ENCODE peak calls at places on chromosomes 6 and 20, in seven cellular contexts. G is stimulated activated CD8-positive, alpha-beta memory T cell treated with anti-CD3 and anti-CD28 coated beads, Interleukin-4, amount 100 ng/mL, for 48 hours; N is NCI-H1092; V is GM12865; O is hypothalamus; Z is skeletal muscle cell; W is ACHN. K is an unnamed sample.
A peak's percentile ranks its signal among the peaks of the same experiment; 100 is the strongest.

GRCh38 chr20:10747019-10747418 is 73.2 kb upstream of the JAG1 start:
- DNase-seq in N (no peak), V (no peak), G (no peak), O (no peak), Z (no peak), W (no peak), K (no peak)

GRCh38 chr20:5528719-5529256 is 212.0 kb upstream of the PROKR2 start:
- DNase-seq in V (peak; percentile 92), G (peak; percentile 71), O (no peak), N (peak; percentile 79), W (peak; percentile 72), Z (peak; percentile 59), K (peak; percentile 88)

GRCh38 chr6:160358225-160359119 is 10.3 kb downstream of the SLC22A3 start:
- DNase-seq in O (no peak), W (no peak), N (no peak), V (no peak), Z (no peak), G (no peak), K (no peak)

GRCh38 chr20:49595811-49596545 is 28.0 kb upstream of the PTGIS start:
- DNase-seq in O (no peak), Z (no peak), W (peak; percentile 78), V (peak; percentile 52), G (peak; percentile 92), N (no peak), K (peak; percentile 36)

GRCh38 chr6:41289815-41290214 is 3.3 kb upstream of the TREM1 start:
- DNase-seq in G (no peak), W (no peak), Z (no peak), V (no peak), O (no peak), N (no peak), K (no peak)

GRCh38 chr6:170043881-170044790 is 246.7 kb downstream of the DLL1 start:
- DNase-seq in G (no peak), W (no peak), Z (no peak), N (no peak), V (no peak), O (no peak), K (no peak)

GRCh38 chr6:133546098-133546497 is 304.9 kb downstream of the EYA4 start:
- DNase-seq in O (no peak), W (no peak), V (no peak), Z (peak; percentile 45), G (no peak), N (no peak), K (peak; percentile 18)

GRCh38 chr20:51272392-51272791 is 249.5 kb upstream of the KCNG1 start:
- DNase-seq in V (no peak), N (no peak), G (no peak), W (no peak), O (no peak), Z (peak; percentile 24), K (peak; percentile 6)

GRCh38 chr6:39079726-39080125 is 31.1 kb downstream of the GLP1R start:
- DNase-seq in V (no peak), Z (no peak), W (no peak), N (no peak), O (no peak), G (no peak), K (no peak)

GRCh38 chr6:3309391-3310050 is 50.8 kb downstream of the PSMG4 start:
- DNase-seq in W (no peak), V (no peak), N (no peak), Z (no peak), O (no peak), G (no peak), K (no peak)

GRCh38 chr20:8423482-8423881 is 291.4 kb downstream of the PLCB1 start:
- DNase-seq in G (no peak), N (no peak), V (no peak), O (no peak), W (no peak), Z (no peak), K (no peak)